ENCODE peak calls at places on chromosomes 7 and 10, in six cellular contexts. One of them, this sample, is unnamed.

GRCh38 chr7:99270702-99271101 is 1.9 kb upstream of the MYH16 start:
- DNase-seq in dorsolateral prefrontal cortex: no peak
- DNase-seq in GM10248: no peak
- DNase-seq in lower lobe of right lung: no peak
- DNase-seq in GM20000: no peak
- DNase-seq in nephron progenitor cell: no peak
- DNase-seq in this sample: no peak

GRCh38 chr10:63003816-63004453 is 129.2 kb upstream of the NRBF2 start:
- DNase-seq in dorsolateral prefrontal cortex: no peak
- DNase-seq in GM10248: peak
- DNase-seq in lower lobe of right lung: no peak
- DNase-seq in GM20000: peak
- DNase-seq in nephron progenitor cell: no peak
- DNase-seq in this sample: no peak

GRCh38 chr10:101223274-101224059 is 5.8 kb downstream of the LBX1 start:
- DNase-seq in dorsolateral prefrontal cortex: no peak
- DNase-seq in GM10248: no peak
- DNase-seq in lower lobe of right lung: no peak
- DNase-seq in GM20000: peak
- DNase-seq in nephron progenitor cell: peak
- DNase-seq in this sample: no peak

GRCh38 chr7:42714361-42714760 is 197.5 kb downstream of the C7orf25 start:
- DNase-seq in dorsolateral prefrontal cortex: no peak
- DNase-seq in GM10248: no peak
- DNase-seq in lower lobe of right lung: no peak
- DNase-seq in GM20000: no peak
- DNase-seq in nephron progenitor cell: no peak
- DNase-seq in this sample: no peak

GRCh38 chr10:113273151-113273876 is 279.5 kb upstream of the HABP2 start:
- DNase-seq in dorsolateral prefrontal cortex: peak
- DNase-seq in GM10248: no peak
- DNase-seq in lower lobe of right lung: peak
- DNase-seq in GM20000: no peak
- DNase-seq in nephron progenitor cell: peak
- DNase-seq in this sample: peak

GRCh38 chr7:44979481-44980392 is 922 bp upstream of the MYO1G start:
- DNase-seq in dorsolateral prefrontal cortex: no peak
- DNase-seq in GM10248: no peak
- DNase-seq in lower lobe of right lung: no peak
- DNase-seq in GM20000: peak
- DNase-seq in nephron progenitor cell: no peak
- DNase-seq in this sample: no peak

GRCh38 chr7:149724661-149725425 is 48.5 kb downstream of the ZNF467 start:
- DNase-seq in dorsolateral prefrontal cortex: no peak
- DNase-seq in GM10248: no peak
- DNase-seq in lower lobe of right lung: peak
- DNase-seq in GM20000: no peak
- DNase-seq in nephron progenitor cell: no peak
- DNase-seq in this sample: no peak

GRCh38 chr7:104469135-104469820 is 140.9 kb downstream of the LHFPL3 start:
- DNase-seq in dorsolateral prefrontal cortex: no peak
- DNase-seq in GM10248: no peak
- DNase-seq in lower lobe of right lung: no peak
- DNase-seq in GM20000: no peak
- DNase-seq in nephron progenitor cell: no peak
- DNase-seq in this sample: no peak

GRCh38 chr7:139853576-139854511 is 24.8 kb downstream of the TBXAS1 start:
- DNase-seq in dorsolateral prefrontal cortex: no peak
- DNase-seq in GM10248: no peak
- DNase-seq in lower lobe of right lung: no peak
- DNase-seq in GM20000: no peak
- DNase-seq in nephron progenitor cell: no peak
- DNase-seq in this sample: no peak

GRCh38 chr7:116446179-116446855 is 53.2 kb upstream of the CAV2 start:
- DNase-seq in dorsolateral prefrontal cortex: no peak
- DNase-seq in GM10248: no peak
- DNase-seq in lower lobe of right lung: no peak
- DNase-seq in GM20000: no peak
- DNase-seq in nephron progenitor cell: no peak
- DNase-seq in this sample: no peak

GRCh38 chr10:74289956-74290355 is 138.9 kb downstream of the ADK start:
- DNase-seq in dorsolateral prefrontal cortex: no peak
- DNase-seq in GM10248: no peak
- DNase-seq in lower lobe of right lung: no peak
- DNase-seq in GM20000: no peak
- DNase-seq in nephron progenitor cell: no peak
- DNase-seq in this sample: no peak

GRCh38 chr7:46191776-46192175 is 270.7 kb upstream of the IGFBP3 start:
- DNase-seq in dorsolateral prefrontal cortex: no peak
- DNase-seq in GM10248: no peak
- DNase-seq in lower lobe of right lung: no peak
- DNase-seq in GM20000: no peak
- DNase-seq in nephron progenitor cell: no peak
- DNase-seq in this sample: no peak

GRCh38 chr7:150737265-150738055 is at the start of gene GIMAP5:
- DNase-seq in dorsolateral prefrontal cortex: no peak
- DNase-seq in GM10248: no peak
- DNase-seq in lower lobe of right lung: no peak
- DNase-seq in GM20000: no peak
- DNase-seq in nephron progenitor cell: no peak
- DNase-seq in this sample: no peak

GRCh38 chr10:14700551-14700950 is 74.1 kb downstream of the FAM107B start:
- DNase-seq in dorsolateral prefrontal cortex: no peak
- DNase-seq in GM10248: no peak
- DNase-seq in lower lobe of right lung: no peak
- DNase-seq in GM20000: no peak
- DNase-seq in nephron progenitor cell: no peak
- DNase-seq in this sample: no peak

GRCh38 chr7:14048889-14049288 is 59.4 kb upstream of the ETV1 start:
- DNase-seq in dorsolateral prefrontal cortex: no peak
- DNase-seq in GM10248: no peak
- DNase-seq in lower lobe of right lung: no peak
- DNase-seq in GM20000: no peak
- DNase-seq in nephron progenitor cell: no peak
- DNase-seq in this sample: no peak

GRCh38 chr10:93180402-93181040 is 106.8 kb downstream of the CYP26A1 start:
- DNase-seq in dorsolateral prefrontal cortex: no peak
- DNase-seq in GM10248: no peak
- DNase-seq in lower lobe of right lung: no peak
- DNase-seq in GM20000: no peak
- DNase-seq in nephron progenitor cell: no peak
- DNase-seq in this sample: no peak

GRCh38 chr10:69047111-69047837 is 40.6 kb upstream of the SRGN start:
- DNase-seq in dorsolateral prefrontal cortex: no peak
- DNase-seq in GM10248: no peak
- DNase-seq in lower lobe of right lung: peak
- DNase-seq in GM20000: no peak
- DNase-seq in nephron progenitor cell: no peak
- DNase-seq in this sample: no peak

GRCh38 chr10:86693289-86693688 is 25.0 kb downstream of the LDB3 start:
- DNase-seq in dorsolateral prefrontal cortex: no peak
- DNase-seq in GM10248: no peak
- DNase-seq in lower lobe of right lung: no peak
- DNase-seq in GM20000: no peak
- DNase-seq in nephron progenitor cell: no peak
- DNase-seq in this sample: no peak

GRCh38 chr10:97109562-97109961 is 76.2 kb downstream of the SLIT1 start:
- DNase-seq in dorsolateral prefrontal cortex: no peak
- DNase-seq in GM10248: no peak
- DNase-seq in lower lobe of right lung: no peak
- DNase-seq in GM20000: no peak
- DNase-seq in nephron progenitor cell: no peak
- DNase-seq in this sample: no peak

GRCh38 chr10:16992611-16993119 is 136.9 kb downstream of the CUBN start:
- DNase-seq in dorsolateral prefrontal cortex: no peak
- DNase-seq in GM10248: no peak
- DNase-seq in lower lobe of right lung: no peak
- DNase-seq in GM20000: no peak
- DNase-seq in nephron progenitor cell: no peak
- DNase-seq in this sample: no peak

GRCh38 chr10:75233444-75234016 is 2.2 kb downstream of the COMTD1 start:
- DNase-seq in dorsolateral prefrontal cortex: no peak
- DNase-seq in GM10248: no peak
- DNase-seq in lower lobe of right lung: no peak
- DNase-seq in GM20000: no peak
- DNase-seq in nephron progenitor cell: no peak
- DNase-seq in this sample: no peak

GRCh38 chr7:6169805-6170520 is 102.5 kb downstream of the CYTH3 start:
- DNase-seq in dorsolateral prefrontal cortex: no peak
- DNase-seq in GM10248: no peak
- DNase-seq in lower lobe of right lung: no peak
- DNase-seq in GM20000: no peak
- DNase-seq in nephron progenitor cell: no peak
- DNase-seq in this sample: no peak

GRCh38 chr7:142579946-142580345 is 169.3 kb upstream of the PRSS1 start:
- DNase-seq in dorsolateral prefrontal cortex: no peak
- DNase-seq in GM10248: no peak
- DNase-seq in lower lobe of right lung: no peak
- DNase-seq in GM20000: peak
- DNase-seq in nephron progenitor cell: no peak
- DNase-seq in this sample: no peak

GRCh38 chr10:103660364-103661197 is 167.1 kb downstream of the NEURL1 start:
- DNase-seq in dorsolateral prefrontal cortex: no peak
- DNase-seq in GM10248: peak
- DNase-seq in lower lobe of right lung: peak
- DNase-seq in GM20000: peak
- DNase-seq in nephron progenitor cell: no peak
- DNase-seq in this sample: no peak
- TF ChIP-seq CTCF in dorsolateral prefrontal cortex: no peak
- TF ChIP-seq CTCF in GM10248: peak
- TF ChIP-seq CTCF in lower lobe of right lung: no peak
- TF ChIP-seq CTCF in GM20000: no peak
- TF ChIP-seq CTCF in nephron progenitor cell: no peak
- TF ChIP-seq CTCF in this sample: no peak

GRCh38 chr7:32347244-32347828 is 142.8 kb downstream of the LSM5 start:
- DNase-seq in dorsolateral prefrontal cortex: no peak
- DNase-seq in GM10248: peak
- DNase-seq in lower lobe of right lung: no peak
- DNase-seq in GM20000: peak
- DNase-seq in nephron progenitor cell: peak
- DNase-seq in this sample: no peak
- TF ChIP-seq CTCF in dorsolateral prefrontal cortex: peak
- TF ChIP-seq CTCF in GM10248: peak
- TF ChIP-seq CTCF in lower lobe of right lung: peak
- TF ChIP-seq CTCF in GM20000: peak
- TF ChIP-seq CTCF in nephron progenitor cell: peak
- TF ChIP-seq CTCF in this sample: peak

GRCh38 chr10:95988702-95989101 is 54.7 kb upstream of the CCNJ start:
- DNase-seq in dorsolateral prefrontal cortex: no peak
- DNase-seq in GM10248: no peak
- DNase-seq in lower lobe of right lung: no peak
- DNase-seq in GM20000: peak
- DNase-seq in nephron progenitor cell: no peak
- DNase-seq in this sample: no peak
- TF ChIP-seq CTCF in dorsolateral prefrontal cortex: no peak
- TF ChIP-seq CTCF in GM10248: peak
- TF ChIP-seq CTCF in lower lobe of right lung: no peak
- TF ChIP-seq CTCF in GM20000: no peak
- TF ChIP-seq CTCF in nephron progenitor cell: no peak
- TF ChIP-seq CTCF in this sample: no peak

DNA sequence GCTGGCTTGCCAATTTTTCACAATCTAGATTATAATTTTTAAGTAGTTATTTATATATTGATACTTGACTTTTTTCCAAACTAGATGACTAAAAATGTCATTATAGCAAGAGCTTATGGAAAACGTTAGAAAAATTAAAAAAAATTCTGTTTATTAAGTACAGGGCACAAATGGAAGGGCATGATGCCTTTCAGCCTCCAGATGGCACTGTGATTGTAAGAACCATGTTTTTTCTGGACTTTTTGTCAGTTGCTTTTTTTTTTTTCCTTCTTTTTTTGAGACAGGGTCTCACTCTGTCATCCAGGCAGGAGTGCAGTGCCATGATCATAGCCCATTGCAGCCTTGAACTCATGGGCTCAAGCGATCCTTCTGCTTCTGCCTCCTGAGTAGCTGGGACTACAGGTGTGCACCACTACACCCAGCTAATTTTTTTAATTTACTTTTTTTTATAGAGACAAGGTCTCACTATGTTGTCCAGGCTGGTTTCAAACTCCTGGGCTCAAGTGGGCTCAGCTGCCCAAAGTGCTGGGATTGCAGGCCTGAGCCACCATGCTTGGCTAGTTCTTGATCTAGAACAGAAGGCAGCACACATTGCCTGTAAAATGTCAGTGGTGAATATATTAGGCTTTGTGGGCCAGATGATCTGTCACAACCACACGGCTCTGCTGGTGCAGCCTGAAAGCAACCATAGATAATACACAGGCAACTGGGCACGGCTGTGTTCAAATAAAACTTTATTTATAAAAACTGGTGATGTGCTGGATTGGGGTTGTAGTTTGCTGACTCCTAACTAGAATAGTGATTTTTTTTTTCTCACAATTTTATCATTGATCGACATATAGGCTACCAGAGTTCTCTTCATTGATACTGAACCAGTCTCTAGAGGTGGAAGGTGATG is 27.4 kb downstream of the UCMA start:
- DNase-seq in dorsolateral prefrontal cortex: no peak
- DNase-seq in GM10248: no peak
- DNase-seq in lower lobe of right lung: no peak
- DNase-seq in GM20000: no peak
- DNase-seq in nephron progenitor cell: peak
- DNase-seq in this sample: peak
- TF ChIP-seq CTCF in dorsolateral prefrontal cortex: peak
- TF ChIP-seq CTCF in GM10248: peak
- TF ChIP-seq CTCF in lower lobe of right lung: peak
- TF ChIP-seq CTCF in GM20000: peak
- TF ChIP-seq CTCF in nephron progenitor cell: peak
- TF ChIP-seq CTCF in this sample: peak

DNA sequence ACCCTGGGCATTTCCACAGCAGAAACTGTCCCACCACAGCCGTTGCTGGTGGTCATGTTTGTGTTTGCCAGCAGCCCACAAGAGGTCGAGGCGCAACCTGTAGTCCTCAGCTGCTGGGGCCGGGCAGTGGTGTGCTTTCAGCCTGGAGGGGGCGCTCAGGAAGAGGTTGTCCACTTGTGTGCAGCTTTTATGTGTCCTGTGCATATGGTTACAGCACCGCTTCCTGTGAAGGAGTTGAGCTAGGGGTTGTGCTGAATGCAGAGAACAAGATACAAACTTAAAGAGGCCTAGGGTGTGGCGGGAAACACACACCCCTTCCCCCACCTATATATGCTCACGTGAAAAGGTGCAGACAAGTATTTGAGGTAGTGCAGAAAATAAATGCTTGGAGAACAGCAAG is 29.5 kb upstream of the PFKFB3 start:
- DNase-seq in dorsolateral prefrontal cortex: no peak
- DNase-seq in GM10248: no peak
- DNase-seq in lower lobe of right lung: no peak
- DNase-seq in GM20000: no peak
- DNase-seq in nephron progenitor cell: no peak
- DNase-seq in this sample: peak
- TF ChIP-seq CTCF in dorsolateral prefrontal cortex: no peak
- TF ChIP-seq CTCF in GM10248: peak
- TF ChIP-seq CTCF in lower lobe of right lung: peak
- TF ChIP-seq CTCF in GM20000: no peak
- TF ChIP-seq CTCF in nephron progenitor cell: no peak
- TF ChIP-seq CTCF in this sample: no peak

GRCh38 chr10:22760025-22760424 is 45.6 kb upstream of the PIP4K2A start:
- DNase-seq in dorsolateral prefrontal cortex: no peak
- DNase-seq in GM10248: no peak
- DNase-seq in lower lobe of right lung: no peak
- DNase-seq in GM20000: no peak
- DNase-seq in nephron progenitor cell: no peak
- DNase-seq in this sample: no peak
- TF ChIP-seq CTCF in dorsolateral prefrontal cortex: no peak
- TF ChIP-seq CTCF in GM10248: no peak
- TF ChIP-seq CTCF in lower lobe of right lung: no peak
- TF ChIP-seq CTCF in GM20000: no peak
- TF ChIP-seq CTCF in nephron progenitor cell: no peak
- TF ChIP-seq CTCF in this sample: no peak

GRCh38 chr10:70479161-70479531 is 579 bp downstream of the PALD1 start:
- DNase-seq in dorsolateral prefrontal cortex: no peak
- DNase-seq in GM10248: no peak
- DNase-seq in lower lobe of right lung: no peak
- DNase-seq in GM20000: no peak
- DNase-seq in nephron progenitor cell: no peak
- DNase-seq in this sample: no peak
- TF ChIP-seq CTCF in dorsolateral prefrontal cortex: no peak
- TF ChIP-seq CTCF in GM10248: no peak
- TF ChIP-seq CTCF in lower lobe of right lung: no peak
- TF ChIP-seq CTCF in GM20000: no peak
- TF ChIP-seq CTCF in nephron progenitor cell: no peak
- TF ChIP-seq CTCF in this sample: no peak

This sample was measured in endothelial cell.